ENCODE peak calls at places on chromosomes 12 and 14, in nine cellular contexts. One of them, this sample, is unnamed.
A peak's percentile ranks its signal among the peaks of the same experiment; 100 is the strongest.

GRCh38 chr14:83309211-83309610 is 1775.6 kb upstream of the SEL1L start:
- DNase-seq in HCT116: no peak
- DNase-seq in GM23338: no peak
- DNase-seq in MM.1S: no peak
- DNase-seq in neural progenitor cell: no peak
- DNase-seq in hepatocyte: no peak
- DNase-seq in PC-3: no peak
- DNase-seq in SK-N-SH: no peak
- DNase-seq in GM23248: no peak
- DNase-seq in this sample: no peak

GRCh38 chr14:98946995-98947394 is 325.0 kb downstream of the BCL11B start:
- DNase-seq in HCT116: no peak
- DNase-seq in GM23338: peak; percentile 11
- DNase-seq in MM.1S: no peak
- DNase-seq in neural progenitor cell: peak; percentile 32
- DNase-seq in hepatocyte: peak; percentile 47
- DNase-seq in PC-3: no peak
- DNase-seq in SK-N-SH: no peak
- DNase-seq in GM23248: peak; percentile 2
- DNase-seq in this sample: no peak

GRCh38 chr14:54509546-54510501 is at the start of gene CGRRF1:
- DNase-seq in HCT116: peak; percentile 96
- DNase-seq in GM23338: peak; percentile 99
- DNase-seq in MM.1S: peak; percentile 93
- DNase-seq in neural progenitor cell: peak; percentile 98
- DNase-seq in hepatocyte: peak; percentile 99
- DNase-seq in PC-3: peak; percentile 100
- DNase-seq in SK-N-SH: peak; percentile 97
- DNase-seq in GM23248: peak; percentile 99
- DNase-seq in this sample: peak; percentile 97

GRCh38 chr12:50174971-50175715 is 8.0 kb upstream of the CERS5 start:
- DNase-seq in HCT116: peak; percentile 58
- DNase-seq in GM23338: peak; percentile 87
- DNase-seq in MM.1S: peak; percentile 61
- DNase-seq in neural progenitor cell: peak; percentile 83
- DNase-seq in hepatocyte: peak; percentile 83
- DNase-seq in PC-3: peak; percentile 88
- DNase-seq in SK-N-SH: peak; percentile 64
- DNase-seq in GM23248: peak; percentile 82
- DNase-seq in this sample: peak; percentile 69

GRCh38 chr12:83476006-83476405 is 789.3 kb downstream of the TMTC2 start:
- DNase-seq in HCT116: no peak
- DNase-seq in GM23338: no peak
- DNase-seq in MM.1S: no peak
- DNase-seq in neural progenitor cell: no peak
- DNase-seq in hepatocyte: no peak
- DNase-seq in PC-3: no peak
- DNase-seq in SK-N-SH: no peak
- DNase-seq in GM23248: no peak
- DNase-seq in this sample: no peak

GRCh38 chr12:65524666-65525065 is 246.2 kb downstream of the MSRB3 start:
- DNase-seq in HCT116: no peak
- DNase-seq in GM23338: no peak
- DNase-seq in MM.1S: no peak
- DNase-seq in neural progenitor cell: no peak
- DNase-seq in hepatocyte: no peak
- DNase-seq in PC-3: peak; percentile 54
- DNase-seq in SK-N-SH: no peak
- DNase-seq in GM23248: peak; percentile 91
- DNase-seq in this sample: no peak

GRCh38 chr12:73964641-73965040 is 573.0 kb upstream of the ATXN7L3B start:
- DNase-seq in HCT116: no peak
- DNase-seq in GM23338: no peak
- DNase-seq in MM.1S: no peak
- DNase-seq in neural progenitor cell: no peak
- DNase-seq in hepatocyte: no peak
- DNase-seq in PC-3: no peak
- DNase-seq in SK-N-SH: no peak
- DNase-seq in GM23248: no peak
- DNase-seq in this sample: no peak

GRCh38 chr12:111428081-111428727 is 22.5 kb downstream of the SH2B3 start:
- DNase-seq in HCT116: no peak
- DNase-seq in GM23338: no peak
- DNase-seq in MM.1S: no peak
- DNase-seq in neural progenitor cell: no peak
- DNase-seq in hepatocyte: no peak
- DNase-seq in PC-3: no peak
- DNase-seq in SK-N-SH: no peak
- DNase-seq in GM23248: no peak
- DNase-seq in this sample: no peak

GRCh38 chr12:20411309-20411708 is 43.0 kb downstream of the PDE3A start:
- DNase-seq in HCT116: no peak
- DNase-seq in GM23338: no peak
- DNase-seq in MM.1S: no peak
- DNase-seq in neural progenitor cell: no peak
- DNase-seq in hepatocyte: no peak
- DNase-seq in PC-3: no peak
- DNase-seq in SK-N-SH: no peak
- DNase-seq in GM23248: no peak
- DNase-seq in this sample: no peak

GRCh38 chr12:109446-109845 is 42.9 kb downstream of the IQSEC3 start:
- DNase-seq in HCT116: no peak
- DNase-seq in GM23338: no peak
- DNase-seq in MM.1S: no peak
- DNase-seq in neural progenitor cell: no peak
- DNase-seq in hepatocyte: no peak
- DNase-seq in PC-3: no peak
- DNase-seq in SK-N-SH: no peak
- DNase-seq in GM23248: no peak
- DNase-seq in this sample: no peak

GRCh38 chr12:73421832-73422231 is 1115.8 kb upstream of the ATXN7L3B start:
- DNase-seq in HCT116: no peak
- DNase-seq in GM23338: no peak
- DNase-seq in MM.1S: peak; percentile 67
- DNase-seq in neural progenitor cell: no peak
- DNase-seq in hepatocyte: no peak
- DNase-seq in PC-3: peak; percentile 81
- DNase-seq in SK-N-SH: no peak
- DNase-seq in GM23248: peak; percentile 22
- DNase-seq in this sample: no peak

GRCh38 chr12:56931474-56931978 is 2.7 kb downstream of the SDR9C7 start:
- DNase-seq in HCT116: peak; percentile 19
- DNase-seq in GM23338: peak; percentile 69
- DNase-seq in MM.1S: no peak
- DNase-seq in neural progenitor cell: peak; percentile 30
- DNase-seq in hepatocyte: peak; percentile 64
- DNase-seq in PC-3: peak; percentile 16
- DNase-seq in SK-N-SH: peak; percentile 46
- DNase-seq in GM23248: peak; percentile 56
- DNase-seq in this sample: peak; percentile 74

GRCh38 chr12:44582521-44582920 is 293.6 kb downstream of the NELL2 start:
- DNase-seq in HCT116: no peak
- DNase-seq in GM23338: no peak
- DNase-seq in MM.1S: no peak
- DNase-seq in neural progenitor cell: no peak
- DNase-seq in hepatocyte: no peak
- DNase-seq in PC-3: no peak
- DNase-seq in SK-N-SH: no peak
- DNase-seq in GM23248: no peak
- DNase-seq in this sample: no peak

GRCh38 chr12:120763250-120763649 is 37.6 kb downstream of the ACADS start:
- DNase-seq in HCT116: no peak
- DNase-seq in GM23338: no peak
- DNase-seq in MM.1S: no peak
- DNase-seq in neural progenitor cell: no peak
- DNase-seq in hepatocyte: no peak
- DNase-seq in PC-3: no peak
- DNase-seq in SK-N-SH: no peak
- DNase-seq in GM23248: no peak
- DNase-seq in this sample: no peak

GRCh38 chr14:93114068-93114710 is 1.5 kb downstream of the ITPK1 start:
- DNase-seq in HCT116: no peak
- DNase-seq in GM23338: peak; percentile 33
- DNase-seq in MM.1S: no peak
- DNase-seq in neural progenitor cell: peak; percentile 26
- DNase-seq in hepatocyte: peak; percentile 11
- DNase-seq in PC-3: peak; percentile 15
- DNase-seq in SK-N-SH: no peak
- DNase-seq in GM23248: peak; percentile 32
- DNase-seq in this sample: peak; percentile 23

GRCh38 chr12:113918306-113918705 is 47.8 kb downstream of the RBM19 start:
- DNase-seq in HCT116: no peak
- DNase-seq in GM23338: no peak
- DNase-seq in MM.1S: no peak
- DNase-seq in neural progenitor cell: no peak
- DNase-seq in hepatocyte: no peak
- DNase-seq in PC-3: no peak
- DNase-seq in SK-N-SH: no peak
- DNase-seq in GM23248: no peak
- DNase-seq in this sample: no peak

GRCh38 chr14:85766295-85766694 is 236.4 kb downstream of the FLRT2 start:
- DNase-seq in HCT116: no peak
- DNase-seq in GM23338: no peak
- DNase-seq in MM.1S: no peak
- DNase-seq in neural progenitor cell: no peak
- DNase-seq in hepatocyte: no peak
- DNase-seq in PC-3: no peak
- DNase-seq in SK-N-SH: no peak
- DNase-seq in GM23248: no peak
- DNase-seq in this sample: no peak

GRCh38 chr14:85762523-85762922 is 232.6 kb downstream of the FLRT2 start:
- DNase-seq in HCT116: no peak
- DNase-seq in GM23338: no peak
- DNase-seq in MM.1S: no peak
- DNase-seq in neural progenitor cell: peak; percentile 80
- DNase-seq in hepatocyte: no peak
- DNase-seq in PC-3: no peak
- DNase-seq in SK-N-SH: no peak
- DNase-seq in GM23248: no peak
- DNase-seq in this sample: no peak

DNA sequence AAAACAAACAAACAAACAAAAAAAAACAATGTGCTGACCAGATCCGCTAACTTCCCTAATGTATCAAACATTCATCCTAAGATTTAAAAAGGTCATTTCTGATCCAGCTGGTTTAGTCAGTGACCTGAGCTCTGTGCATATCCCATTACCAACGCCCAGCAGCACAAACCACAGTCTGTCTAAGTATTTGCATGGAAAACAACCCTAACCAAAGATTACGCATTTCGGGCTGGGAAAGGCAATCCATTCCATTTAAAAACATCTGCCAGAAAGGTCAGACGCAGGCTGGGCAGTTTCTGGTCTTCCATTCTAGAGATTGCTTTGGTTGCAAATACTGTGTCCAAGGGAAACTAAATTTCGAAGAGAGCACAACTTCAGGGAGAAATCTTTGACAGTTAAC is 234.9 kb downstream of the FLRT2 start:
- DNase-seq in HCT116: no peak
- DNase-seq in GM23338: no peak
- DNase-seq in MM.1S: no peak
- DNase-seq in neural progenitor cell: no peak
- DNase-seq in hepatocyte: no peak
- DNase-seq in PC-3: peak; percentile 6
- DNase-seq in SK-N-SH: no peak
- DNase-seq in GM23248: no peak
- DNase-seq in this sample: no peak
- TF ChIP-seq EZH2phosphoT487 in HCT116: no peak
- TF ChIP-seq EZH2phosphoT487 in GM23338: no peak
- TF ChIP-seq EZH2phosphoT487 in MM.1S: no peak
- TF ChIP-seq EZH2phosphoT487 in neural progenitor cell: no peak
- TF ChIP-seq EZH2phosphoT487 in hepatocyte: no peak
- TF ChIP-seq EZH2phosphoT487 in PC-3: no peak
- TF ChIP-seq EZH2phosphoT487 in SK-N-SH: no peak
- TF ChIP-seq EZH2phosphoT487 in GM23248: no peak
- TF ChIP-seq EZH2phosphoT487 in this sample: no peak

DNA sequence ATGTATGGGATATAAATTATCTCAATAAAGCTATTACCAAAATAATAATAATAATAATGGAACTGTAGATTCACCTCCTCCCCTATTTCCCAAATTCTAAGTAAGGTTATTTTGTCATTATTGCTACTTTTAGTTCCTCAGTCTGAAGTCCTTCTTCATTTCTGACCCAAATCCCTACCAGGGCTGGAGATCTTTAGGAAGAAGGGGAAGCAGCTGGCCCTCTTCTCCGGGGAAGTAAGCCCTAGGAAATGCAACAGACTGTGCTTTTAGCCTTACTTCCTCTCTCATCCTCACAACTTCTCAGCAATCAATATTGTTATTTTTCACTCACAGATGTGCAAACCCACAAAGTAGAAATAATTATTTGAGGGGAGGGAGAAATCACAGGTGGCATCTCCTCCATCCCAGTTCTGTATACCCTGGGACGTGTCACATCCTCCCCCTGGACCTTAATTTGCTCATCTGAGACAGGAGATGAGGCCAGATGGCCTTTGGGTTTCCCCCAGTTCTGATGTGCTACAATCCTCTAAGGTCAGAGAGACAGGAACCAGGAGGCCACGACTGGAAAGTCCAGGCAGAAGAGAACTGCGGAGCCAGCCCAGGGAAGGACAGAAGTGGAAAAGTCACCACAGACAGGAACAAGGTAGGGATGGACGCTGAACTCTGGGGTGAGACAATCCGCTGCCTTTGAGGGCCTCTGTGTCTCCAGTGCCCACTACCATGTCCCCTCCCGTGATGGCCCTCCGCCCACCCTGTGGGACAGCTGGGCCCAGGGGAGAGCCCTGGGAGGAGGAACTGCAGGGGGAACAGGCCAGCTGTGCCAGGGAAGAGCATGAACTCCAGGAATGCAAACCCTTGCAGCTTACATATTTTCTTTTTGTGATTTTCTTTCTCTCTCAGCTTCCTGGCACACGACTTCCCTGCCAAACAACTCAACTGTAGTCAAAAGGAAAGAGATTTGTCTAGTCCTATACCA is 10.6 kb upstream of the TNFRSF1A start:
- DNase-seq in HCT116: no peak
- DNase-seq in GM23338: no peak
- DNase-seq in MM.1S: no peak
- DNase-seq in neural progenitor cell: no peak
- DNase-seq in hepatocyte: no peak
- DNase-seq in PC-3: no peak
- DNase-seq in SK-N-SH: no peak
- DNase-seq in GM23248: no peak
- DNase-seq in this sample: peak; percentile 35
- H2AFZ ChIP-seq in HCT116: no peak overlapping the region
- H2AFZ ChIP-seq in GM23338: no peak overlapping the region
- H2AFZ ChIP-seq in MM.1S: peak overlapping the region; percentile 12
- H2AFZ ChIP-seq in neural progenitor cell: peak overlapping the region; percentile 31
- H2AFZ ChIP-seq in hepatocyte: no peak overlapping the region
- H2AFZ ChIP-seq in PC-3: no peak overlapping the region
- H2AFZ ChIP-seq in SK-N-SH: peak overlapping the region; percentile 12
- H2AFZ ChIP-seq in GM23248: no peak overlapping the region
- H2AFZ ChIP-seq in this sample: peak overlapping the region; percentile 28

GRCh38 chr12:48998497-48999353 is 450 bp downstream of the DDN start:
- DNase-seq in HCT116: no peak
- DNase-seq in GM23338: peak; percentile 65
- DNase-seq in MM.1S: peak; percentile 32
- DNase-seq in neural progenitor cell: peak; percentile 45
- DNase-seq in hepatocyte: peak; percentile 46
- DNase-seq in PC-3: peak; percentile 24
- DNase-seq in SK-N-SH: peak; percentile 63
- DNase-seq in GM23248: peak; percentile 65
- DNase-seq in this sample: no peak
- TF ChIP-seq EZH2phosphoT487 in HCT116: no peak
- TF ChIP-seq EZH2phosphoT487 in GM23338: no peak
- TF ChIP-seq EZH2phosphoT487 in MM.1S: no peak
- TF ChIP-seq EZH2phosphoT487 in neural progenitor cell: peak; percentile 64
- TF ChIP-seq EZH2phosphoT487 in hepatocyte: peak; percentile 45
- TF ChIP-seq EZH2phosphoT487 in PC-3: no peak
- TF ChIP-seq EZH2phosphoT487 in SK-N-SH: no peak
- TF ChIP-seq EZH2phosphoT487 in GM23248: no peak
- TF ChIP-seq EZH2phosphoT487 in this sample: peak; percentile 76

GRCh38 chr14:20487402-20487742 is 18.0 kb upstream of the RNASE10 start:
- DNase-seq in HCT116: no peak
- DNase-seq in GM23338: peak; percentile 17
- DNase-seq in MM.1S: no peak
- DNase-seq in neural progenitor cell: no peak
- DNase-seq in hepatocyte: no peak
- DNase-seq in PC-3: no peak
- DNase-seq in SK-N-SH: no peak
- DNase-seq in GM23248: no peak
- DNase-seq in this sample: no peak
- H2AFZ ChIP-seq in HCT116: no peak overlapping the region
- H2AFZ ChIP-seq in GM23338: peak overlapping the region; percentile 29
- H2AFZ ChIP-seq in MM.1S: no peak overlapping the region
- H2AFZ ChIP-seq in neural progenitor cell: no peak overlapping the region
- H2AFZ ChIP-seq in hepatocyte: no peak overlapping the region
- H2AFZ ChIP-seq in PC-3: no peak overlapping the region
- H2AFZ ChIP-seq in SK-N-SH: no peak overlapping the region
- H2AFZ ChIP-seq in GM23248: no peak overlapping the region
- H2AFZ ChIP-seq in this sample: no peak overlapping the region